ENCODE peak calls at places on chromosomes 6 and 20, in eight cellular contexts. B, F, X, E, T, J, N and U are unnamed samples.

GRCh38 chr6:55663914-55664313 is 84.9 kb upstream of the HMGCLL1 start:
- DNase-seq in B (no peak), F (no peak), X (no peak), E (no peak), T (no peak), J (no peak), N (no peak), U (no peak)

GRCh38 chr20:43931976-43932375 is 17.3 kb downstream of the TOX2 start:
- DNase-seq in B (no peak), F (no peak), X (no peak), E (no peak), T (no peak), J (no peak), N (no peak), U (no peak)

GRCh38 chr20:45061244-45061643 is 39.7 kb downstream of the KCNS1 start:
- DNase-seq in B (no peak), F (peak; percentile 72), X (peak; percentile 89), E (peak; percentile 86), T (no peak), J (no peak), N (peak; percentile 79), U (peak; percentile 91)

GRCh38 chr6:132399376-132400074 is 1.8 kb downstream of the MOXD1 start:
- DNase-seq in B (no peak), F (no peak), X (peak; percentile 34), E (peak; percentile 36), T (no peak), J (no peak), N (peak; percentile 24), U (no peak)

GRCh38 chr20:51034461-51034860 is 11.6 kb upstream of the KCNG1 start:
- DNase-seq in B (no peak), F (no peak), X (no peak), E (no peak), T (no peak), J (no peak), N (no peak), U (no peak)

GRCh38 chr6:11317885-11318771 is 85.7 kb upstream of the NEDD9 start:
- DNase-seq in B (peak; percentile 29), F (peak; percentile 22), X (peak; percentile 99), E (peak; percentile 94), T (peak; percentile 40), J (peak; percentile 56), N (peak; percentile 94), U (peak; percentile 99)

GRCh38 chr20:35395728-35396127 is 16.0 kb downstream of the UQCC1 start:
- DNase-seq in B (no peak), F (no peak), X (peak; percentile 85), E (peak; percentile 87), T (no peak), J (peak; percentile 12), N (peak; percentile 92), U (no peak)

GRCh38 chr6:53436904-53437303 is 88.2 kb upstream of the ELOVL5 start:
- DNase-seq in B (no peak), F (no peak), X (peak; percentile 50), E (peak; percentile 52), T (no peak), J (no peak), N (peak; percentile 35), U (no peak)

GRCh38 chr6:35489995-35490791 is 6.7 kb downstream of the TEAD3 start:
- DNase-seq in B (peak; percentile 85), F (no peak), X (peak; percentile 62), E (peak; percentile 71), T (peak; percentile 79), J (peak; percentile 85), N (peak; percentile 59), U (no peak)

GRCh38 chr20:48295966-48296421 is 510.7 kb upstream of the SULF2 start:
- DNase-seq in B (no peak), F (no peak), X (peak; percentile 76), E (peak; percentile 69), T (no peak), J (no peak), N (peak; percentile 65), U (no peak)

DNA sequence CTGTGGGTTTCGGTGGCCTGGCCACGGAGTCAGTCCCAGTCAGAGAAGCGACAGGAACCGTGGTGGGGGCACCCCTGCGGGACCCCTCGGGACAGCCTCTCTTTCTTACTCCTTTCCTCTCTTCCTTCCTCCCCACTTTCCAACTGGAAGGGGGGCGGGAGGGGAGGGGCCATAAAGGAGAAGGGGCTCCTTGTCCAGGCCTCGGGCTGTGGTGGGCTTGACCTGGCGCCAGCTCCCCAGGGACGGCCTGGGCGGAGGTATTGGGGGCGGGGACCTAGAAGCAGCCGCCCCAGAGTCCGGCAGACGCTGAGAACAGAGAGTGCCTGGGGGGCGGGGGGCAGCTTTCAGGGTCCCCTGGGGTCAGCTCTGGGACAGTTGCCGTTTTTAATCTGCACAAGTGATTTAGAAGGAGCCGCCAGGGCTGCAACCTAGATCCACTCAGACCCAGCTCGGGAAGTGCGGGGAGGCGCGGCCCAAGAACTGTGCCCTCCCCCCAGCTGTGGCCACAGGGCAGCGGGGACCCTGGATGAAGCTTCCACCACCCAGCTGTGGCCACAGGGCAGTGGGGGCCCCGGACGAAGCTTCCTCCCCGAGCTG is 6.4 kb upstream of the ABHD16B start:
- DNase-seq in B (peak; percentile 81), F (no peak), X (no peak), E (peak; percentile 31), T (no peak), J (no peak), N (no peak), U (no peak)
- H3K4me3 ChIP-seq in B (peak overlapping the region; percentile 13), F (peak overlapping the region; percentile 39), X (no peak overlapping the region), E (no peak overlapping the region), T (peak overlapping the region; percentile 16), J (peak overlapping the region; percentile 25), N (no peak overlapping the region), U (peak overlapping the region; percentile 7)

GRCh38 chr6:7991536-7991935 is 72.7 kb downstream of the BLOC1S5 start:
- DNase-seq in B (no peak), F (no peak), X (no peak), E (no peak), T (no peak), J (no peak), N (no peak), U (no peak)

GRCh38 chr6:7991992-7992815 is 72.0 kb downstream of the BLOC1S5 start:
- DNase-seq in B (no peak), F (no peak), X (peak; percentile 96), E (peak; percentile 94), T (peak; percentile 34), J (no peak), N (peak; percentile 94), U (no peak)

GRCh38 chr6:7993399-7993798 is 70.8 kb downstream of the BLOC1S5 start:
- DNase-seq in B (no peak), F (no peak), X (no peak), E (no peak), T (no peak), J (no peak), N (no peak), U (no peak)

GRCh38 chr6:7996538-7997225 is 67.5 kb downstream of the BLOC1S5 start:
- DNase-seq in B (no peak), F (no peak), X (peak; percentile 93), E (peak; percentile 92), T (no peak), J (no peak), N (peak; percentile 88), U (no peak)

GRCh38 chr6:7993952-7994351 is 70.2 kb downstream of the BLOC1S5 start:
- DNase-seq in B (no peak), F (no peak), X (no peak), E (no peak), T (no peak), J (no peak), N (no peak), U (no peak)
- TF ChIP-seq CTCF in B (no peak), F (peak; percentile 46), X (no peak), E (no peak), T (no peak), J (no peak), N (no peak), U (no peak)

GRCh38 chr6:3053231-3053508 is 15.1 kb upstream of the RIPK1 start:
- DNase-seq in B (no peak), F (no peak), X (no peak), E (no peak), T (no peak), J (no peak), N (no peak), U (no peak)

GRCh38 chr6:3057063-3057462 is 11.2 kb upstream of the RIPK1 start:
- DNase-seq in B (no peak), F (no peak), X (no peak), E (no peak), T (no peak), J (no peak), N (no peak), U (no peak)

GRCh38 chr6:3052481-3053230 is 15.6 kb upstream of the RIPK1 start:
- DNase-seq in B (no peak), F (no peak), X (no peak), E (no peak), T (no peak), J (no peak), N (no peak), U (no peak)
- H3K4me3 ChIP-seq in B (no peak overlapping the region), F (no peak overlapping the region), X (no peak overlapping the region), E (no peak overlapping the region), T (no peak overlapping the region), J (no peak overlapping the region), N (no peak overlapping the region), U (no peak overlapping the region)

DNA sequence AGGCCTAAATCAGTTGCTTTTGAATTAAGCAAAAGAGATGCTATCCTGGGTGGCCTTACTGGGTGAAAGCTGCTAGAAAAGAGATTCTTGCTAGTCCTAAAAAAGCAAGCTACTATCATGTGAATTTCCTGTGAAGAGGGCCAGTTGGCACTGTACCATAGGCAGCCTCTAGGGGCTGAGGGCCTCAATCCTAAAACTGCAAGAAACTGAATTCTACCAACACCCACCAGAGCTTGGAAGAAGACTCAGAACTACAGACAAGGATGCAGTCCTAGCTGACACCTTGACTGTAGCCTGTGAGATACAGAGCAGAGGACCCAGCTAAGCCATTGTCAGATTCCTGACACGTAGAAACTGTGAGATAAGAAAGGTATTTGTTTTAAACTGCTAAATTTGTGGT is 24.5 kb downstream of the CLIC5 start:
- DNase-seq in B (no peak), F (no peak), X (no peak), E (peak; percentile 15), T (no peak), J (no peak), N (peak; percentile 7), U (no peak)
- TF ChIP-seq CTCF in B (peak; percentile 9), F (no peak), X (no peak), E (peak; percentile 8), T (no peak), J (no peak), N (no peak), U (peak; percentile 26)

DNA sequence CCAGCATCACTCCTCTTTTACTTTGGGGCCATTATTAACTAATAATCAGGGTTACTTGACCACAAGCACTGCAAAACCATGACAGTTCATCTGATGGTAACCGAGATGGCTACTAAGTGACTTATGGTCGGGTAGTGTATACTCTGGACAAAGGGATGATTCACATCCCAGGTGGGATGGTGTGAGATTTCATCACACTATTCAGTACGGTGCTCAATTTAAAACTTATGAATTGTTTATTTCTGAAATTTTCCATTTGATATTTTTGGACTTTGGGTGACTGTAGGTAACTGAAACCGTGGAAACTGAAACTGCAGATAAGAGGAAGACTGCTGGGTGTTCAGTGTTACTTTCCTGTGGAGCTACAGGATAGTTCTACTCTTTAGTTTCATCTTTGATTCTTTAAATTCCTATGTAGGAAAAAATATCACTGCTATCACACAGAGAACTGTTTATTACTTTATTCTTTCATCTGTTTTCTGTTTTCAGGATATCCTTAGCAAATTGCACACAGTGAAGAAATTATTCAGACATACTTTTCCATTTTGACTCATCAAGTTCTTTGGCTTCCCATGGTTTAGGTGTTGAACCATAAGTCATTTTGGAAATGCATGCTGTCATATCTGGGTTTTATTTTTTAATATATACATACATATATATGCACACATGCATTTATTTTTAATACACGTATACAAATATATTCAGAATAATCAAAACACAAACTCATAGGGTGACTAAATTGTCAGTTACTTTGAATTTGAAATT is 59.1 kb upstream of the C20orf144 start:
- DNase-seq in B (no peak), F (no peak), X (peak; percentile 4), E (no peak), T (no peak), J (no peak), N (no peak), U (no peak)
- H3K4me3 ChIP-seq in B (no peak overlapping the region), F (no peak overlapping the region), X (no peak overlapping the region), E (no peak overlapping the region), T (no peak overlapping the region), J (no peak overlapping the region), N (no peak overlapping the region), U (no peak overlapping the region)